ENCODE peak calls at places on chromosomes 3 and 15, in four cellular contexts. C is AG09309, Q is cardiac fibroblast, M is IMR-90. O is an unnamed sample.
A peak's percentile ranks its signal among the peaks of the same experiment; 100 is the strongest.

GRCh38 chr3:3798641-3799113 is 554 bp upstream of the LRRN1 start:
- DNase-seq in C (no peak), Q (no peak), M (no peak), O (no peak)

GRCh38 chr15:32861741-32862140 is 143.9 kb downstream of the GREM1 start:
- DNase-seq in C (peak; percentile 82), Q (peak; percentile 70), M (peak; percentile 73), O (peak; percentile 59)

GRCh38 chr15:92803852-92804609 is 96.1 kb upstream of the CHD2 start:
- DNase-seq in C (peak; percentile 100), Q (peak; percentile 100), M (peak; percentile 100), O (peak; percentile 100)

GRCh38 chr15:36814085-36814484 is 234.7 kb downstream of the CDIN1 start:
- DNase-seq in C (no peak), Q (no peak), M (no peak), O (no peak)

GRCh38 chr3:150800722-150801121 is 37.8 kb upstream of the SIAH2 start:
- DNase-seq in C (no peak), Q (no peak), M (no peak), O (no peak)

GRCh38 chr3:152299243-152299976 is 30.7 kb downstream of the MBNL1 start:
- DNase-seq in C (no peak), Q (no peak), M (no peak), O (no peak)

GRCh38 chr3:24963762-24964625 is 464.1 kb upstream of the RARB start:
- DNase-seq in C (no peak), Q (peak; percentile 62), M (peak; percentile 17), O (peak; percentile 22)

GRCh38 chr15:48144889-48145288 is 24.1 kb downstream of the SLC24A5 start:
- DNase-seq in C (no peak), Q (peak; percentile 18), M (peak; percentile 23), O (no peak)

GRCh38 chr3:22245122-22245521 is 494.1 kb upstream of the ZNF385D start:
- DNase-seq in C (peak; percentile 87), Q (peak; percentile 95), M (peak; percentile 24), O (no peak)

GRCh38 chr3:25945836-25946235 is 155.9 kb downstream of the OXSM start:
- DNase-seq in C (no peak), Q (no peak), M (no peak), O (peak; percentile 44)

GRCh38 chr15:59892995-59893394 is 111.1 kb upstream of the FOXB1 start:
- DNase-seq in C (no peak), Q (peak; percentile 30), M (peak; percentile 6), O (peak; percentile 14)

GRCh38 chr3:21185816-21186314 is 565.1 kb downstream of the ZNF385D start:
- DNase-seq in C (no peak), Q (no peak), M (no peak), O (no peak)

GRCh38 chr3:170835346-170835745 is 34.6 kb downstream of the RPL22L1 start:
- DNase-seq in C (no peak), Q (no peak), M (no peak), O (no peak)

GRCh38 chr3:112873632-112874031 is 27.0 kb upstream of the CD200R1L start:
- DNase-seq in C (no peak), Q (no peak), M (no peak), O (no peak)

GRCh38 chr3:5520237-5520636 is 332.7 kb downstream of the EDEM1 start:
- DNase-seq in C (no peak), Q (no peak), M (no peak), O (peak; percentile 15)

GRCh38 chr3:112681822-112682325 is 40.9 kb upstream of the CCDC80 start:
- DNase-seq in C (no peak), Q (peak; percentile 57), M (peak; percentile 88), O (no peak)

GRCh38 chr3:104514371-104514770 is 852.3 kb upstream of the ALCAM start:
- DNase-seq in C (no peak), Q (no peak), M (no peak), O (no peak)

GRCh38 chr15:42082141-42082540 is 12.2 kb downstream of the PLA2G4D start:
- DNase-seq in C (no peak), Q (no peak), M (no peak), O (no peak)

GRCh38 chr3:40116478-40117162 is 192.9 kb upstream of the EIF1B start:
- DNase-seq in C (no peak), Q (peak; percentile 81), M (peak; percentile 6), O (no peak)

GRCh38 chr15:26773485-26773877 is 615 bp upstream of the GABRB3 start:
- DNase-seq in C (no peak), Q (no peak), M (no peak), O (no peak)

GRCh38 chr15:101583284-101583683 is 68.9 kb downstream of the TM2D3 start:
- DNase-seq in C (no peak), Q (no peak), M (no peak), O (no peak)

GRCh38 chr15:29324746-29325145 is 55.1 kb upstream of the NSMCE3 start:
- DNase-seq in C (no peak), Q (peak; percentile 28), M (no peak), O (no peak)

GRCh38 chr15:80750591-80750990 is 28.6 kb upstream of the CEMIP start:
- DNase-seq in C (no peak), Q (no peak), M (no peak), O (no peak)

GRCh38 chr15:42048821-42049200 is 28.0 kb upstream of the PLA2G4E start:
- DNase-seq in C (no peak), Q (no peak), M (no peak), O (no peak)

GRCh38 chr3:66577804-66578203 is 77.0 kb upstream of the LRIG1 start:
- DNase-seq in C (no peak), Q (no peak), M (no peak), O (no peak)

GRCh38 chr15:80480909-80481308 is 76.7 kb downstream of the ARNT2 start:
- DNase-seq in C (peak; percentile 89), Q (peak; percentile 94), M (peak; percentile 97), O (no peak)

GRCh38 chr15:70036585-70037343 is 61.0 kb downstream of the TLE3 start:
- DNase-seq in C (no peak), Q (no peak), M (no peak), O (peak; percentile 29)

GRCh38 chr3:61669676-61670299 is 108.4 kb downstream of the PTPRG start:
- DNase-seq in C (no peak), Q (no peak), M (no peak), O (no peak)

DNA sequence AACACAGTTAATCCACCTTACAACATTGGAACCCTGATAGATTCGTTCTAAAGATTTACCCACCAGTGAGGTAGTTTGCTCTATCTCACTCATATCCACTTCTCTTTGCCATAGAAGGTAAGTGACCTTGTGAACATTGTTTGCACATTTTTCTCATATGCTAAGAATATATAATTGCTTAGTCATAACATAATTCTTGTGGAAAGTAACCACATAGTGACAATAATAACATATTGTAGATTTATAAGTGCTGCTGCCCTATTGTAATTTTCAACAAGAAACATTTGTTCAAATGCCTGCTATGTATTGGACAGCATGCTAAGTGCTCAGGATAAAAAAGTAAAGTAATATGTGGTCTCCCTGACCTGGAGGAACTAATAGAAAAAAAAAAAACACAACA is 554.2 kb upstream of the KCNMB2 start:
- DNase-seq in C (no peak), Q (peak; percentile 62), M (peak; percentile 52), O (no peak)
- H3K4me3 ChIP-seq in C (no peak overlapping the region), Q (no peak overlapping the region), M (no peak overlapping the region), O (no peak overlapping the region)

DNA sequence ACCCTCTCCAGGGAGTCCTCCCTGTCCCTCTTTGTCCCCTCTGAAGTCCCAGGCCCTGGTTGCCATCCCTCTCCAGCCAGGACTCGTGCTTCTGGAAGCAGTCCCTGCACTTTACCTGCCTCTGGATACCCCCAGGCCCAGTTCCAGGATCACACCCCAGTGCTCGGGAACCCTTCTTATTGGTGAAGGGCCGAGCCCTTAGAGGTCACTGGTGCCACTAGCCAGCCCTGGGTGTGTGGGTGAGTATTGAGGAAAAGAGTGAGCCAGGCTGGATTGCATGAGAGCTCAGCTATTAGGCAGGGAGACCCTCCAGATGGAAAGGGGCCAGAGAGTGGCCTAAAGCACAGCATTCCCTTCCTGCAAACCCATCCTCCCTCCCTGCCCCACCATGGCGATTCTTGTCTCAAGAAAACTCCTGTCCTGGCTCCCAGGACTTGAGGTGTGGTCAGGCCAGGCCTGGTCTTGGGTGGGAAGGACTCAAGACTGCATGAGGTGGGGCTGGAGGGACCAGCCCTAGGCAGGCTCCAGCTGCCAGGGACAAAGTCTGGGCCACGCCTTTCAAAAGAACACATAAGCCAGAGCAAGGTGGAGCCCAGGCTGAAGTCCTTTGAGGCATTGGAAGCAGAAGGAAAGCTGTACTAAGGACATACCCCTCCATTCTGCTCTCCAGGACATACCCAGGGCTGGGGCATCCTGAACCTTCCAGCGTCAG is 4.8 kb upstream of the PHGR1 start:
- DNase-seq in C (no peak), Q (no peak), M (no peak), O (no peak)
- TF ChIP-seq CTCF in C (no peak), Q (no peak), M (no peak), O (no peak)

GRCh38 chr3:14374444-14374883 is 27.9 kb upstream of the SLC6A6 start:
- DNase-seq in C (no peak), Q (no peak), M (no peak), O (no peak)

GRCh38 chr3:14375192-14375591 is 27.2 kb upstream of the SLC6A6 start:
- DNase-seq in C (no peak), Q (no peak), M (no peak), O (no peak)

GRCh38 chr3:14371573-14372474 is 30.6 kb upstream of the SLC6A6 start:
- DNase-seq in C (peak; percentile 8), Q (peak; percentile 72), M (peak; percentile 31), O (peak; percentile 56)

GRCh38 chr3:14372587-14372986 is 29.8 kb upstream of the SLC6A6 start:
- DNase-seq in C (no peak), Q (no peak), M (no peak), O (no peak)

DNA sequence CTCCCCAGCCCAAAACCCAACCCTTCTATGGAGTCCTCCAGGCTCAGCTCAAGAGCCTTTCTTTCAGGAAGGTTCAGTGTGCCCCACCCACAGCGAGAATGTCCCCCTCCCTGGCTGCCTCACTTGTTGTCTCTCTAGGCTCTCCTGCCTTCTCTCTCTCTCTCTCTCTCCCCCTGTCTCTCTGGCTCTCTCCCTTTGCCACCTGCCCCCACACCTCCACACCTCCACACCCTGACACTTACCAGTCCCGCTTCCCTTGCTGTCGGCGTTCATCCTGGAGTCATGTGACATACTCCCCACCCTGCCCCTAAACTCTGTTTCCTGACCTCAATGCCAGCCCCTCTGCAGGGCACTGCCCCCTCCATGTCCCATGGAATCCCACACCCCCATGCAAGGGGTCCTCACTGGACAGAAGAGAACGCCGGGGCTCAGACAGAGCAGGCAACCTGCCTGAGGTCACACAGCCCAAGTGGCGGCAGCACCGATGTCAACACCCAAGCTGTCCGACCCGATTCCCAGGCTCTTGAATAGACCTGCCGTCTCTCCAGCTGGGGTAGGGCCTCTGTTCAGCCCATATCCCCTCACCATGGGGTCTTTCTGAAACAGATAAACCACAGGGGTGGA is 28.5 kb upstream of the SLC6A6 start:
- DNase-seq in C (no peak), Q (no peak), M (no peak), O (no peak)
- H3K4me3 ChIP-seq in C (no peak overlapping the region), Q (no peak overlapping the region), M (no peak overlapping the region), O (no peak overlapping the region)

DNA sequence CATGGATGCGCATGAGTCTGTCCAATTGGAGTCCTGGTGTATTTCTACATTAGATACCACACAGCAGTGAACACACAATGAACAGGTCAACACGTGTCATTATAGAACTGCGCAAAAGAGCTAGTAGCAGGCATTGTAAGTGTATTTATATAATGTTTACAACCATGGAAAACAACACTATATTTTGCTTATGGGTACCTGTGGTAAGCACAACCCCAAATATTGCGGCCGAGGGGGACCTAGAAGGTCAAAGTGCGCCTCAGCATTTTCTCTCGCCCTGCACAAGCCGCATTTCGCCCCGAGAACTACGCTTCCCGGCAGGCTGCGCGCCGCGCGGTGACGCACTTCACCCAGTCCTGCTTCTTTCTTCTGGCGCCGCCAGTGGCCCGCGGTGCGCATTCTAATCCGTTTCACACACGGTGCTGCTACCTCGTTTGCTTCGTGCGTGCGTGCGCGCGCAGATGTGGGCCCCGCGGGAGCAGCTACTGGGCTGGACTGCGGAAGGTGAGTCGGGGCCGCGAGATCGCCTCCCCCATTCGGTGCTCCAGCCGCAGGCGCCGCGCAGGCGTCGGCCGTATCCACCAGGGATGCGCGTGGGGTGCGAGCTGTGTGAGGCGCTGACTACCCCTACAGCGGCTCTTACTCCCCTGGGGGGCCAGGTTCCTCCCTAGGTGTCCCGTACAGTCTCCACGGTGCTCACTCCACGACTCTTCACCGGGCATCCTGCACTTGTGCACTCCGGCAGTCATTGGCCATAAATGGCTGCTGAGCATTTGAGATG is at the start of gene ZNF589:
- DNase-seq in C (no peak), Q (peak; percentile 93), M (peak; percentile 79), O (peak; percentile 94)
- TF ChIP-seq CTCF in C (no peak), Q (peak; percentile 25), M (peak; percentile 32), O (peak; percentile 24)

O was measured in NB4.